ENCODE peak calls at places on chromosomes 6 and 20, in seven cellular contexts. One of them, this sample, is unnamed.

GRCh38 chr6:111716325-111716724 is 110.6 kb upstream of the TRAF3IP2 start:
- DNase-seq in ovary: no peak
- DNase-seq in fibroblast of the aortic adventitia: no peak
- DNase-seq in cardiac muscle cell: no peak
- DNase-seq in HCT116: no peak
- DNase-seq in astrocyte of the spinal cord: no peak
- DNase-seq in Caco-2: no peak
- DNase-seq in this sample: no peak

GRCh38 chr6:167811689-167812487 is 14.8 kb upstream of the AFDN start:
- DNase-seq in fibroblast of the aortic adventitia: no peak
- DNase-seq in ovary: no peak
- DNase-seq in HCT116: no peak
- DNase-seq in Caco-2: no peak
- DNase-seq in astrocyte of the spinal cord: no peak
- DNase-seq in cardiac muscle cell: no peak
- DNase-seq in this sample: no peak

GRCh38 chr20:63232235-63233060 is 3.3 kb upstream of the BIRC7 start:
- DNase-seq in HCT116: peak; percentile 72
- DNase-seq in ovary: no peak
- DNase-seq in fibroblast of the aortic adventitia: peak; percentile 85
- DNase-seq in Caco-2: no peak
- DNase-seq in cardiac muscle cell: no peak
- DNase-seq in astrocyte of the spinal cord: peak; percentile 87
- DNase-seq in this sample: no peak

GRCh38 chr20:54084727-54085368 is 14.5 kb upstream of the BCAS1 start:
- DNase-seq in astrocyte of the spinal cord: peak; percentile 24
- DNase-seq in Caco-2: no peak
- DNase-seq in HCT116: no peak
- DNase-seq in cardiac muscle cell: no peak
- DNase-seq in ovary: no peak
- DNase-seq in fibroblast of the aortic adventitia: no peak
- DNase-seq in this sample: no peak

GRCh38 chr6:551405-551804 is 105.5 kb downstream of the HUS1B start:
- DNase-seq in HCT116: no peak
- DNase-seq in fibroblast of the aortic adventitia: peak; percentile 31
- DNase-seq in astrocyte of the spinal cord: peak; percentile 42
- DNase-seq in Caco-2: peak; percentile 20
- DNase-seq in cardiac muscle cell: peak; percentile 64
- DNase-seq in ovary: no peak
- DNase-seq in this sample: no peak

GRCh38 chr6:100001915-100002388 is 7.9 kb upstream of the MCHR2 start:
- DNase-seq in HCT116: peak; percentile 29
- DNase-seq in fibroblast of the aortic adventitia: peak; percentile 68
- DNase-seq in ovary: peak; percentile 35
- DNase-seq in astrocyte of the spinal cord: peak; percentile 59
- DNase-seq in cardiac muscle cell: peak; percentile 71
- DNase-seq in Caco-2: peak; percentile 45
- DNase-seq in this sample: peak; percentile 33

GRCh38 chr6:127182501-127182900 is 64.0 kb downstream of the RSPO3 start:
- DNase-seq in astrocyte of the spinal cord: peak; percentile 40
- DNase-seq in HCT116: no peak
- DNase-seq in ovary: no peak
- DNase-seq in fibroblast of the aortic adventitia: peak; percentile 62
- DNase-seq in Caco-2: no peak
- DNase-seq in cardiac muscle cell: no peak
- DNase-seq in this sample: no peak

GRCh38 chr6:159829515-159829914 is 29.4 kb downstream of the PNLDC1 start:
- DNase-seq in astrocyte of the spinal cord: no peak
- DNase-seq in cardiac muscle cell: no peak
- DNase-seq in ovary: no peak
- DNase-seq in fibroblast of the aortic adventitia: no peak
- DNase-seq in HCT116: no peak
- DNase-seq in Caco-2: no peak
- DNase-seq in this sample: no peak

GRCh38 chr6:69005194-69005593 is 370.1 kb downstream of the ADGRB3 start:
- DNase-seq in HCT116: no peak
- DNase-seq in fibroblast of the aortic adventitia: peak; percentile 40
- DNase-seq in ovary: no peak
- DNase-seq in cardiac muscle cell: no peak
- DNase-seq in Caco-2: no peak
- DNase-seq in astrocyte of the spinal cord: peak; percentile 45
- DNase-seq in this sample: no peak

GRCh38 chr6:63114610-63115009 is 96.7 kb upstream of the FKBP1C start:
- DNase-seq in Caco-2: no peak
- DNase-seq in cardiac muscle cell: no peak
- DNase-seq in HCT116: no peak
- DNase-seq in ovary: no peak
- DNase-seq in fibroblast of the aortic adventitia: no peak
- DNase-seq in astrocyte of the spinal cord: no peak
- DNase-seq in this sample: no peak

GRCh38 chr6:149393002-149393679 is 6.9 kb upstream of the SUMO4 start:
- DNase-seq in astrocyte of the spinal cord: no peak
- DNase-seq in HCT116: no peak
- DNase-seq in ovary: no peak
- DNase-seq in Caco-2: no peak
- DNase-seq in cardiac muscle cell: no peak
- DNase-seq in fibroblast of the aortic adventitia: no peak
- DNase-seq in this sample: no peak

GRCh38 chr6:7414811-7415210 is 25.2 kb downstream of the RIOK1 start:
- DNase-seq in fibroblast of the aortic adventitia: peak; percentile 56
- DNase-seq in astrocyte of the spinal cord: no peak
- DNase-seq in ovary: no peak
- DNase-seq in HCT116: no peak
- DNase-seq in cardiac muscle cell: no peak
- DNase-seq in Caco-2: peak; percentile 86
- DNase-seq in this sample: no peak

GRCh38 chr20:51411867-51412266 is 130.7 kb downstream of the NFATC2 start:
- DNase-seq in Caco-2: no peak
- DNase-seq in HCT116: no peak
- DNase-seq in cardiac muscle cell: no peak
- DNase-seq in fibroblast of the aortic adventitia: no peak
- DNase-seq in ovary: no peak
- DNase-seq in astrocyte of the spinal cord: no peak
- DNase-seq in this sample: no peak

GRCh38 chr6:2505624-2506023 is 245.1 kb downstream of the MYLK4 start:
- DNase-seq in HCT116: peak; percentile 21
- DNase-seq in fibroblast of the aortic adventitia: no peak
- DNase-seq in ovary: no peak
- DNase-seq in cardiac muscle cell: no peak
- DNase-seq in astrocyte of the spinal cord: no peak
- DNase-seq in Caco-2: peak; percentile 19
- DNase-seq in this sample: no peak
- TF ChIP-seq CTCF in HCT116: peak; percentile 21
- TF ChIP-seq CTCF in fibroblast of the aortic adventitia: peak; percentile 33
- TF ChIP-seq CTCF in ovary: no peak
- TF ChIP-seq CTCF in cardiac muscle cell: peak; percentile 85
- TF ChIP-seq CTCF in astrocyte of the spinal cord: peak; percentile 36
- TF ChIP-seq CTCF in Caco-2: no peak
- TF ChIP-seq CTCF in this sample: peak; percentile 56

DNA sequence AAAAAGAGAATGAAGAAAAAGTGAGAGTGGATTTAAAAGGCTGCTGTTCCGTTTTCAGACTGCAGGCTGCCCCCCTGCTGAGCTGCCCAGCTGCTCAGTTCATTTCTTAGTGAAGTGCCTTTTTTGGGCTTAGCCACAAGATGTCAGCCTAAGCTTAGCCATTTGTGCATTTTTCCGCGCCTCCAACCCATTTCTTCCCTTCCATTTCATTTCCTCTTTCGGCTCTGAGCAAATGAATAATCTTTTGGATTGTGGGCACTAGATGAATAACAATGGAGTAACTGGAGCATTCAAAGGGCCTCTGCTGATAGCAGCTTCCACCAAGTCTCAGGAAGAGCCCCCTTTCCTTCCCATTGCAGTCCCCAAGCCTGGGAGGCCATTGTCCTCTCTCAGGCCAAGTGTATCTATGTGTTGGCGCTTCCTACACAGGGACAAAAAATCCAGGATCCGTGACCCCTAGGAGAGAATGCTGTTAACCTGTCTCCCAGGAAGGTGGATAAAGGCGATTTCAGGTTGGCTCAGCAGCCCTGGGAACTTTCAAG is 83.5 kb upstream of the SPTLC3 start:
- DNase-seq in cardiac muscle cell: peak; percentile 82
- DNase-seq in Caco-2: peak; percentile 79
- DNase-seq in fibroblast of the aortic adventitia: peak; percentile 90
- DNase-seq in ovary: peak; percentile 46
- DNase-seq in HCT116: peak; percentile 19
- DNase-seq in astrocyte of the spinal cord: peak; percentile 89
- DNase-seq in this sample: peak; percentile 39
- TF ChIP-seq CTCF in cardiac muscle cell: peak; percentile 96
- TF ChIP-seq CTCF in Caco-2: peak; percentile 97
- TF ChIP-seq CTCF in fibroblast of the aortic adventitia: peak; percentile 93
- TF ChIP-seq CTCF in ovary: peak; percentile 59
- TF ChIP-seq CTCF in HCT116: peak; percentile 58
- TF ChIP-seq CTCF in astrocyte of the spinal cord: peak; percentile 86
- TF ChIP-seq CTCF in this sample: no peak

DNA sequence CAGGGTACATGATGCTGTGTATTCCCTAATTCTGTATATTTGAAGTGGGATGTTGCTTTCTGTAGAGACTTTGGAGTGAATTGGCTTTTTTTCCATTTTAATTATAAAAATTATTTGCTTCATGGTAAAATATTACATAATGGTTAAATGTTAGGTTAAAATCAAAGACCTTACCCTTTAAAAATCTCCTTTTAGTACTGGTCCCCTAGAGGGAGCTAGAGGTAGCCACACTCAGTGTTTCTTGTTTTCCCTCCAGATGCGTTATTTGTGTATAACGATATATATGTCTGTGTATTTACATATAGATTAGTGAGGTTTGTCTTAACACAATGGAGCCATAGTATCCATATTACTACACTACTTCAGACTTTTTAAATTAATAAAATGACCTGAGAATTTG is 146.7 kb downstream of the PLCB4 start:
- DNase-seq in Caco-2: peak; percentile 15
- DNase-seq in cardiac muscle cell: no peak
- DNase-seq in ovary: no peak
- DNase-seq in HCT116: peak; percentile 6
- DNase-seq in astrocyte of the spinal cord: no peak
- DNase-seq in fibroblast of the aortic adventitia: no peak
- DNase-seq in this sample: no peak
- TF ChIP-seq CTCF in Caco-2: peak; percentile 62
- TF ChIP-seq CTCF in cardiac muscle cell: peak; percentile 33
- TF ChIP-seq CTCF in ovary: no peak
- TF ChIP-seq CTCF in HCT116: no peak
- TF ChIP-seq CTCF in astrocyte of the spinal cord: peak; percentile 43
- TF ChIP-seq CTCF in fibroblast of the aortic adventitia: peak; percentile 18
- TF ChIP-seq CTCF in this sample: peak; percentile 45

GRCh38 chr6:116682334-116682712 is 1.3 kb downstream of the KPNA5 start:
- DNase-seq in Caco-2: no peak
- DNase-seq in HCT116: no peak
- DNase-seq in fibroblast of the aortic adventitia: peak; percentile 45
- DNase-seq in ovary: no peak
- DNase-seq in astrocyte of the spinal cord: peak; percentile 43
- DNase-seq in cardiac muscle cell: no peak
- DNase-seq in this sample: no peak

GRCh38 chr6:116685437-116685993 is 4.5 kb downstream of the KPNA5 start:
- DNase-seq in cardiac muscle cell: no peak
- DNase-seq in Caco-2: no peak
- DNase-seq in ovary: no peak
- DNase-seq in HCT116: no peak
- DNase-seq in fibroblast of the aortic adventitia: no peak
- DNase-seq in astrocyte of the spinal cord: no peak
- DNase-seq in this sample: no peak

GRCh38 chr6:116676021-116676420 is 5.0 kb upstream of the KPNA5 start:
- DNase-seq in cardiac muscle cell: no peak
- DNase-seq in HCT116: no peak
- DNase-seq in Caco-2: no peak
- DNase-seq in fibroblast of the aortic adventitia: peak; percentile 38
- DNase-seq in ovary: no peak
- DNase-seq in astrocyte of the spinal cord: no peak
- DNase-seq in this sample: no peak

DNA sequence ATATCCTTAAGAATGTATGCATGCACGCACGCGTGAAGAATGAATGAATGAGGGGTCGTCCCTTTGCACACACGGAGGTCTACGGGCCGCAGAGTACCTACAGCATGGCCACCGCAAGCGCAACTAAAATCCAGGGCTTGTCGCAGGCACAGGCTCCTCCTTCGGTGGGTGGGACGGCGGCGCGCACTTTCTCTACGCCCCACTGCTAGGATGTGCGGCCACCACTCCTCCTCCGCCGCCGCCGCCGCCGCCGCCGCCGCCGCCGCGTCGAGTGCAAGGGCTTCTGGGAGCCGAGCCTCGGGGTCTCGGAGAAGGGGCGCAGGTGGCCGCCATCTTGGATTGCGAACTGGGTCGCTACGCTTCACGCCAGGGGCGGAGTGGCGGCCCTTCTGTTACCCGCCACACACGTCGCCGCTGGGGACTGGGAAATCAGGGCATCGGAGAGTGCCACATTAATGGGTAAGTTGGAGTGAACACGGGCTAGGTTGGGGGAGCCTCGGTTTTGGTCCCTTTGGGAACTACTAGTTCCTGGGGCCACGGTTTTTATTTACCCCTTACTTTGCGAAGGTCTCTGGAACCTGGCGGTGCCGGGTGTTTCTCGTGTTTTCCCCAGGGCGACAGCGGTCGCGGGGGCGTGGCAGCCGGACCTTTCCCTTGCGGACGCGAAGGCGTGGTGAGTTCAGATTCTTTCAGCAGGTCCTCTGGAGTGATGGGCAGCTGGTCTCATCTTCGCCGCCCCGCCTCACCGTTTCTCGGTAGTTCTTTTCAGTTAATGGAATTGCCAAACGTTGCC is at the start of gene KPNA5:
- DNase-seq in Caco-2: peak; percentile 90
- DNase-seq in cardiac muscle cell: peak; percentile 95
- DNase-seq in fibroblast of the aortic adventitia: peak; percentile 82
- DNase-seq in astrocyte of the spinal cord: peak; percentile 94
- DNase-seq in ovary: peak; percentile 92
- DNase-seq in HCT116: peak; percentile 68
- DNase-seq in this sample: peak; percentile 85
- TF ChIP-seq CTCF in Caco-2: no peak
- TF ChIP-seq CTCF in cardiac muscle cell: no peak
- TF ChIP-seq CTCF in fibroblast of the aortic adventitia: no peak
- TF ChIP-seq CTCF in astrocyte of the spinal cord: no peak
- TF ChIP-seq CTCF in ovary: no peak
- TF ChIP-seq CTCF in HCT116: no peak
- TF ChIP-seq CTCF in this sample: no peak

DNA sequence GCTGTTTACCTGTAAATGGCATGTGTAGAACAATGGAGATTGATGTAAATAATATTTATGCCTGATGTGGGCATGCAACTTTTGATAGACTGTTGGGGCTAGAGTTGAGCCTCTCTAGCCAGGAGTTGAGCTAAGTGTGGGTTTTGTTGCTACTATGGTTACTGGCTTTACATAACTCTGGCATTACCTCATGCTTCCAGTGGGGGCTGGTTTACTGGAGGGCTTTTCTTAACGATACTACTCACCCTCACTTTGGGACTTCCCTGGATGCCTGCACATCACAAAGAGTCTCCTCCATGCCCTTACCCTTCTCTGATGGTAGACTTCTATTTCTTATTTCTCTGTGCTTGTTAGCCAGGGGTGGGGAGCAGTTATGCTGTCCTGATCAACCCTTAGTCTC is 524.6 kb upstream of the CDH4 start:
- DNase-seq in cardiac muscle cell: no peak
- DNase-seq in ovary: no peak
- DNase-seq in HCT116: no peak
- DNase-seq in fibroblast of the aortic adventitia: no peak
- DNase-seq in Caco-2: no peak
- DNase-seq in astrocyte of the spinal cord: no peak
- DNase-seq in this sample: no peak
- TF ChIP-seq CTCF in cardiac muscle cell: no peak
- TF ChIP-seq CTCF in ovary: no peak
- TF ChIP-seq CTCF in HCT116: no peak
- TF ChIP-seq CTCF in fibroblast of the aortic adventitia: no peak
- TF ChIP-seq CTCF in Caco-2: no peak
- TF ChIP-seq CTCF in astrocyte of the spinal cord: no peak
- TF ChIP-seq CTCF in this sample: no peak

This sample was measured in progenitor cell of endocrine pancreas.